ENCODE peak calls at places on chromosomes 2 and 18, in five cellular contexts. S is fibroblast of gingiva, V is PC-9, T is Peyer's patch, P is HEK293T. O is an unnamed sample.

GRCh38 chr2:190881074-190881479 is 456 bp downstream of the GLS start:
- DNase-seq in S (no peak), V (no peak), T (no peak), P (no peak), O (no peak)

GRCh38 chr2:9767656-9768281 is 75.5 kb upstream of the TAF1B start:
- DNase-seq in S (no peak), V (no peak), T (no peak), P (no peak), O (no peak)

GRCh38 chr18:22674300-22674699 is 256.6 kb upstream of the CTAGE1 start:
- DNase-seq in S (peak), V (peak), T (no peak), P (no peak), O (peak)

GRCh38 chr18:48787523-48788151 is 163.1 kb downstream of the SMAD7 start:
- DNase-seq in S (no peak), V (no peak), T (peak), P (no peak), O (peak)

GRCh38 chr2:70620020-70620419 is 66.4 kb upstream of the TGFA start:
- DNase-seq in S (no peak), V (no peak), T (no peak), P (no peak), O (no peak)

GRCh38 chr2:43637030-43637803 is at the start of gene PLEKHH2:
- DNase-seq in S (peak), V (peak), T (peak), P (peak), O (peak)

GRCh38 chr2:47653909-47654789 is 128.8 kb upstream of the MSH6 start:
- DNase-seq in S (no peak), V (peak), T (peak), P (peak), O (no peak)

GRCh38 chr2:198630384-198630783 is 826.0 kb downstream of the PLCL1 start:
- DNase-seq in S (no peak), V (no peak), T (no peak), P (no peak), O (peak)

GRCh38 chr2:143700865-143701264 is 571.6 kb downstream of the ARHGAP15 start:
- DNase-seq in S (no peak), V (no peak), T (no peak), P (no peak), O (no peak)

GRCh38 chr2:206799083-206799482 is 33.7 kb downstream of the FASTKD2 start:
- DNase-seq in S (peak), V (no peak), T (no peak), P (no peak), O (no peak)

GRCh38 chr2:197506658-197507057 is 6.5 kb downstream of the HSPE1 start:
- DNase-seq in S (no peak), V (no peak), T (no peak), P (no peak), O (no peak)

GRCh38 chr2:120750488-120751210 is 15.0 kb downstream of the GLI2 start:
- DNase-seq in S (peak), V (no peak), T (no peak), P (no peak), O (no peak)